ENCODE peak calls at places on chromosomes 16 and 17, in nine cellular contexts. One of them, this sample, is unnamed. For H3K36me3, the result is how much of the 10 kb centered on the place peaks cover.

GRCh38 chr17:61997649-61998048 is 67.4 kb downstream of the MED13 start:
- DNase-seq in heart right ventricle: no peak
- DNase-seq in tibial artery: no peak
- DNase-seq in heart left ventricle: no peak
- DNase-seq in prostate gland: peak
- DNase-seq in CD4-positive, CD25-positive, alpha-beta regulatory T cell: no peak
- DNase-seq in CD8-positive, alpha-beta T cell: no peak
- DNase-seq in sigmoid colon: no peak
- DNase-seq in hepatocyte: no peak
- DNase-seq in this sample: no peak

GRCh38 chr16:63192969-63193368 is 1156.7 kb upstream of the CDH8 start:
- DNase-seq in hepatocyte: no peak
- DNase-seq in sigmoid colon: no peak
- DNase-seq in CD8-positive, alpha-beta T cell: no peak
- DNase-seq in CD4-positive, CD25-positive, alpha-beta regulatory T cell: no peak
- DNase-seq in heart left ventricle: no peak
- DNase-seq in heart right ventricle: no peak
- DNase-seq in tibial artery: no peak
- DNase-seq in prostate gland: no peak
- DNase-seq in this sample: no peak

GRCh38 chr17:73467651-73468050 is 155.8 kb upstream of the CDC42EP4 start:
- DNase-seq in heart left ventricle: no peak
- DNase-seq in hepatocyte: no peak
- DNase-seq in heart right ventricle: no peak
- DNase-seq in prostate gland: no peak
- DNase-seq in sigmoid colon: no peak
- DNase-seq in tibial artery: no peak
- DNase-seq in CD4-positive, CD25-positive, alpha-beta regulatory T cell: no peak
- DNase-seq in CD8-positive, alpha-beta T cell: no peak
- DNase-seq in this sample: no peak

GRCh38 chr16:57578521-57579360 is 36.3 kb downstream of the ADGRG5 start:
- DNase-seq in hepatocyte: no peak
- DNase-seq in tibial artery: no peak
- DNase-seq in CD8-positive, alpha-beta T cell: no peak
- DNase-seq in heart right ventricle: no peak
- DNase-seq in CD4-positive, CD25-positive, alpha-beta regulatory T cell: no peak
- DNase-seq in heart left ventricle: no peak
- DNase-seq in sigmoid colon: no peak
- DNase-seq in prostate gland: no peak
- DNase-seq in this sample: no peak

GRCh38 chr16:56525154-56525720 is 5.4 kb upstream of the BBS2 start:
- DNase-seq in CD4-positive, CD25-positive, alpha-beta regulatory T cell: no peak
- DNase-seq in prostate gland: no peak
- DNase-seq in heart right ventricle: no peak
- DNase-seq in tibial artery: no peak
- DNase-seq in CD8-positive, alpha-beta T cell: no peak
- DNase-seq in heart left ventricle: no peak
- DNase-seq in hepatocyte: no peak
- DNase-seq in sigmoid colon: no peak
- DNase-seq in this sample: no peak

GRCh38 chr17:29595107-29595942 is 2.4 kb downstream of the ANKRD13B start:
- DNase-seq in prostate gland: no peak
- DNase-seq in hepatocyte: no peak
- DNase-seq in CD4-positive, CD25-positive, alpha-beta regulatory T cell: no peak
- DNase-seq in heart left ventricle: no peak
- DNase-seq in sigmoid colon: no peak
- DNase-seq in heart right ventricle: no peak
- DNase-seq in tibial artery: no peak
- DNase-seq in CD8-positive, alpha-beta T cell: no peak
- DNase-seq in this sample: no peak

GRCh38 chr17:82938486-82939212 is 98.8 kb upstream of the ZNF750 start:
- DNase-seq in tibial artery: no peak
- DNase-seq in prostate gland: no peak
- DNase-seq in sigmoid colon: peak
- DNase-seq in CD4-positive, CD25-positive, alpha-beta regulatory T cell: no peak
- DNase-seq in hepatocyte: no peak
- DNase-seq in heart left ventricle: peak
- DNase-seq in CD8-positive, alpha-beta T cell: no peak
- DNase-seq in heart right ventricle: no peak
- DNase-seq in this sample: no peak

GRCh38 chr17:76523084-76524037 is 14.1 kb downstream of the CYGB start:
- DNase-seq in prostate gland: no peak
- DNase-seq in hepatocyte: peak
- DNase-seq in heart left ventricle: peak
- DNase-seq in tibial artery: no peak
- DNase-seq in heart right ventricle: peak
- DNase-seq in CD8-positive, alpha-beta T cell: peak
- DNase-seq in CD4-positive, CD25-positive, alpha-beta regulatory T cell: peak
- DNase-seq in sigmoid colon: peak
- DNase-seq in this sample: peak

GRCh38 chr17:7240375-7240774 is 1.1 kb upstream of the PHF23 start:
- DNase-seq in heart left ventricle: no peak
- DNase-seq in CD8-positive, alpha-beta T cell: no peak
- DNase-seq in prostate gland: no peak
- DNase-seq in CD4-positive, CD25-positive, alpha-beta regulatory T cell: no peak
- DNase-seq in tibial artery: no peak
- DNase-seq in heart right ventricle: no peak
- DNase-seq in hepatocyte: no peak
- DNase-seq in sigmoid colon: no peak
- DNase-seq in this sample: no peak

GRCh38 chr17:72165202-72165972 is 44.6 kb downstream of the SOX9 start:
- DNase-seq in prostate gland: peak
- DNase-seq in heart right ventricle: no peak
- DNase-seq in heart left ventricle: no peak
- DNase-seq in tibial artery: no peak
- DNase-seq in sigmoid colon: no peak
- DNase-seq in CD8-positive, alpha-beta T cell: no peak
- DNase-seq in hepatocyte: no peak
- DNase-seq in CD4-positive, CD25-positive, alpha-beta regulatory T cell: no peak
- DNase-seq in this sample: no peak

GRCh38 chr16:72928089-72928981 is 119.6 kb downstream of the ZFHX3 start:
- DNase-seq in heart left ventricle: no peak
- DNase-seq in heart right ventricle: no peak
- DNase-seq in hepatocyte: no peak
- DNase-seq in CD8-positive, alpha-beta T cell: no peak
- DNase-seq in CD4-positive, CD25-positive, alpha-beta regulatory T cell: no peak
- DNase-seq in sigmoid colon: peak
- DNase-seq in prostate gland: peak
- DNase-seq in tibial artery: no peak
- DNase-seq in this sample: no peak

GRCh38 chr17:69577098-69577497 is 162.6 kb downstream of the MAP2K6 start:
- DNase-seq in CD4-positive, CD25-positive, alpha-beta regulatory T cell: no peak
- DNase-seq in hepatocyte: no peak
- DNase-seq in heart left ventricle: no peak
- DNase-seq in tibial artery: no peak
- DNase-seq in CD8-positive, alpha-beta T cell: no peak
- DNase-seq in prostate gland: no peak
- DNase-seq in heart right ventricle: no peak
- DNase-seq in sigmoid colon: no peak
- DNase-seq in this sample: no peak

GRCh38 chr16:15682105-15682570 is 32.1 kb downstream of the NDE1 start:
- DNase-seq in CD4-positive, CD25-positive, alpha-beta regulatory T cell: peak
- DNase-seq in CD8-positive, alpha-beta T cell: peak
- DNase-seq in sigmoid colon: no peak
- DNase-seq in tibial artery: peak
- DNase-seq in heart right ventricle: no peak
- DNase-seq in heart left ventricle: no peak
- DNase-seq in prostate gland: no peak
- DNase-seq in hepatocyte: peak
- DNase-seq in this sample: no peak

GRCh38 chr16:15676506-15676905 is 26.5 kb downstream of the NDE1 start:
- DNase-seq in CD8-positive, alpha-beta T cell: no peak
- DNase-seq in heart left ventricle: no peak
- DNase-seq in sigmoid colon: no peak
- DNase-seq in CD4-positive, CD25-positive, alpha-beta regulatory T cell: no peak
- DNase-seq in tibial artery: no peak
- DNase-seq in hepatocyte: no peak
- DNase-seq in prostate gland: no peak
- DNase-seq in heart right ventricle: no peak
- DNase-seq in this sample: no peak

GRCh38 chr16:15674571-15674970 is 24.5 kb downstream of the NDE1 start:
- DNase-seq in prostate gland: no peak
- DNase-seq in CD8-positive, alpha-beta T cell: no peak
- DNase-seq in hepatocyte: no peak
- DNase-seq in CD4-positive, CD25-positive, alpha-beta regulatory T cell: no peak
- DNase-seq in heart left ventricle: no peak
- DNase-seq in tibial artery: no peak
- DNase-seq in sigmoid colon: no peak
- DNase-seq in heart right ventricle: no peak
- DNase-seq in this sample: no peak

GRCh38 chr16:15672514-15673167 is 22.6 kb downstream of the NDE1 start:
- DNase-seq in heart left ventricle: peak
- DNase-seq in CD8-positive, alpha-beta T cell: peak
- DNase-seq in hepatocyte: peak
- DNase-seq in CD4-positive, CD25-positive, alpha-beta regulatory T cell: peak
- DNase-seq in prostate gland: peak
- DNase-seq in tibial artery: peak
- DNase-seq in heart right ventricle: peak
- DNase-seq in sigmoid colon: peak
- DNase-seq in this sample: peak

DNA sequence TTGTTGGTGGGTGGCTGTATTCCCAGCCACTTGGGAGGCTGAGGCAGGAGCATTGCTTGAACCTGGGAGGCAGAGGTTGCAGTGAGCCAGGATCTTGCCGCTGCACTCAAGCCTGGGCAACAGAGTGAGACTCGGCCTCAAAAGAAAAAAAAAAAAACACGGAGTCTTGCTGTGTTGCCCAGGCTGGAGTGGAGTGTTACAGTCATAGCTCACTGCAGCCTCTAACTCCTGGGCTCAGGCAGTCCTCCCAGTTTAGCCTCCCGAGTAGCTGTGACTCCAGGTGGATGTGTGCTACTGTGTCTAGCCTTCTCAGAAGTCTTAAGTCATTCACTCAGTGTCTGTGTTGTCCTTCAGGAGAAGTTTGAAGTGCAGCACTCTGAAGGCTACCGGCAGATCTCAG is 27.4 kb downstream of the NDE1 start:
- DNase-seq in CD4-positive, CD25-positive, alpha-beta regulatory T cell: no peak
- DNase-seq in sigmoid colon: no peak
- DNase-seq in heart left ventricle: no peak
- DNase-seq in heart right ventricle: no peak
- DNase-seq in hepatocyte: no peak
- DNase-seq in prostate gland: no peak
- DNase-seq in tibial artery: no peak
- DNase-seq in CD8-positive, alpha-beta T cell: no peak
- DNase-seq in this sample: no peak
- H3K36me3 ChIP-seq in CD4-positive, CD25-positive, alpha-beta regulatory T cell: half or more
- H3K36me3 ChIP-seq in sigmoid colon: under half
- H3K36me3 ChIP-seq in heart left ventricle: under half
- H3K36me3 ChIP-seq in heart right ventricle: under half
- H3K36me3 ChIP-seq in hepatocyte: under half
- H3K36me3 ChIP-seq in prostate gland: under half
- H3K36me3 ChIP-seq in tibial artery: under half
- H3K36me3 ChIP-seq in CD8-positive, alpha-beta T cell: under half
- H3K36me3 ChIP-seq in this sample: under half

GRCh38 chr17:81354252-81354943 is 40.9 kb upstream of the BAHCC1 start:
- DNase-seq in CD8-positive, alpha-beta T cell: no peak
- DNase-seq in sigmoid colon: no peak
- DNase-seq in tibial artery: no peak
- DNase-seq in hepatocyte: no peak
- DNase-seq in CD4-positive, CD25-positive, alpha-beta regulatory T cell: no peak
- DNase-seq in heart left ventricle: no peak
- DNase-seq in heart right ventricle: no peak
- DNase-seq in prostate gland: no peak
- DNase-seq in this sample: no peak
- H3K27ac ChIP-seq in CD8-positive, alpha-beta T cell: no peak
- H3K27ac ChIP-seq in sigmoid colon: no peak
- H3K27ac ChIP-seq in tibial artery: no peak
- H3K27ac ChIP-seq in hepatocyte: no peak
- H3K27ac ChIP-seq in CD4-positive, CD25-positive, alpha-beta regulatory T cell: no peak
- H3K27ac ChIP-seq in heart left ventricle: no peak
- H3K27ac ChIP-seq in heart right ventricle: no peak
- H3K27ac ChIP-seq in prostate gland: no peak
- H3K27ac ChIP-seq in this sample: no peak

GRCh38 chr17:27595208-27595607 is 35.8 kb upstream of the LGALS9 start:
- DNase-seq in sigmoid colon: no peak
- DNase-seq in hepatocyte: no peak
- DNase-seq in CD4-positive, CD25-positive, alpha-beta regulatory T cell: no peak
- DNase-seq in CD8-positive, alpha-beta T cell: no peak
- DNase-seq in prostate gland: no peak
- DNase-seq in tibial artery: no peak
- DNase-seq in heart right ventricle: no peak
- DNase-seq in heart left ventricle: no peak
- DNase-seq in this sample: no peak

GRCh38 chr17:27597188-27597580 is 33.8 kb upstream of the LGALS9 start:
- DNase-seq in CD4-positive, CD25-positive, alpha-beta regulatory T cell: no peak
- DNase-seq in heart right ventricle: no peak
- DNase-seq in heart left ventricle: peak
- DNase-seq in CD8-positive, alpha-beta T cell: no peak
- DNase-seq in tibial artery: no peak
- DNase-seq in prostate gland: no peak
- DNase-seq in sigmoid colon: no peak
- DNase-seq in hepatocyte: no peak
- DNase-seq in this sample: no peak

GRCh38 chr17:27597783-27598320 is 33.1 kb upstream of the LGALS9 start:
- DNase-seq in sigmoid colon: no peak
- DNase-seq in tibial artery: no peak
- DNase-seq in heart left ventricle: peak
- DNase-seq in heart right ventricle: no peak
- DNase-seq in CD8-positive, alpha-beta T cell: no peak
- DNase-seq in hepatocyte: no peak
- DNase-seq in CD4-positive, CD25-positive, alpha-beta regulatory T cell: no peak
- DNase-seq in prostate gland: no peak
- DNase-seq in this sample: no peak

GRCh38 chr17:27596571-27597187 is 34.3 kb upstream of the LGALS9 start:
- DNase-seq in hepatocyte: no peak
- DNase-seq in sigmoid colon: no peak
- DNase-seq in tibial artery: no peak
- DNase-seq in heart right ventricle: no peak
- DNase-seq in CD8-positive, alpha-beta T cell: no peak
- DNase-seq in heart left ventricle: no peak
- DNase-seq in CD4-positive, CD25-positive, alpha-beta regulatory T cell: no peak
- DNase-seq in prostate gland: no peak
- DNase-seq in this sample: no peak

DNA sequence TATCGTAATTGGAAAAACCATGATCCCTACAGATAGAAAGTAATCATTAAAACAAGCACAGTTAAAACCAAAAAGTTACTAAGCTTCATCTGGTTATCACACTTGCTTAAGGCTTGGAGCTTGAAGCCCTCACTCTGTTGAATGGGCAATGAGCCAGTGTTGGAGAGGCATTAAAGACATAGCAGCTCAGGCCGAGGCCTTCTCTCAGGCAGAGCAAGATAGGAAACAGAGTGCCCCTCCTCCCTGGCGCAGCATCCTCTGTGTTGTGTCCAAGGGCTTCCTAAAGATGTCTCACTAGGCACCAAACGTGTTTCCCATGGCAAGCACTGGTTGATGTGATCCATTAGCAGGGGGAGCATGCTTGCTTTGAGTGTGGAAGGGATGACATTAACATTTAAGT is 34.9 kb upstream of the LGALS9 start:
- DNase-seq in prostate gland: no peak
- DNase-seq in heart left ventricle: no peak
- DNase-seq in heart right ventricle: no peak
- DNase-seq in sigmoid colon: no peak
- DNase-seq in tibial artery: no peak
- DNase-seq in CD8-positive, alpha-beta T cell: no peak
- DNase-seq in CD4-positive, CD25-positive, alpha-beta regulatory T cell: no peak
- DNase-seq in hepatocyte: peak
- DNase-seq in this sample: no peak
- H3K36me3 ChIP-seq in prostate gland: under half
- H3K36me3 ChIP-seq in heart left ventricle: under half
- H3K36me3 ChIP-seq in heart right ventricle: under half
- H3K36me3 ChIP-seq in sigmoid colon: under half
- H3K36me3 ChIP-seq in tibial artery: half or more
- H3K36me3 ChIP-seq in CD8-positive, alpha-beta T cell: under half
- H3K36me3 ChIP-seq in CD4-positive, CD25-positive, alpha-beta regulatory T cell: under half
- H3K36me3 ChIP-seq in hepatocyte: under half
- H3K36me3 ChIP-seq in this sample: under half

GRCh38 chr17:44010966-44011647 is 3.7 kb downstream of the TMEM101 start:
- DNase-seq in heart left ventricle: no peak
- DNase-seq in heart right ventricle: no peak
- DNase-seq in sigmoid colon: no peak
- DNase-seq in prostate gland: no peak
- DNase-seq in CD8-positive, alpha-beta T cell: no peak
- DNase-seq in CD4-positive, CD25-positive, alpha-beta regulatory T cell: no peak
- DNase-seq in hepatocyte: no peak
- DNase-seq in tibial artery: no peak
- DNase-seq in this sample: no peak
- H3K27ac ChIP-seq in heart left ventricle: no peak
- H3K27ac ChIP-seq in heart right ventricle: no peak
- H3K27ac ChIP-seq in sigmoid colon: no peak
- H3K27ac ChIP-seq in prostate gland: no peak
- H3K27ac ChIP-seq in CD8-positive, alpha-beta T cell: no peak
- H3K27ac ChIP-seq in CD4-positive, CD25-positive, alpha-beta regulatory T cell: no peak
- H3K27ac ChIP-seq in hepatocyte: peak
- H3K27ac ChIP-seq in tibial artery: no peak
- H3K27ac ChIP-seq in this sample: no peak